ENCODE peak calls at places on chromosomes 13 and 19, in four cellular contexts. L is cardiac muscle cell, Q is testis, F is AG10803. N is an unnamed sample.

GRCh38 chr19:2488942-2489731 is 13.2 kb downstream of the GADD45B start:
- DNase-seq in L (peak), Q (peak), F (peak), N (peak)

GRCh38 chr13:93875527-93875926 is 604.0 kb downstream of the DCT start:
- DNase-seq in L (no peak), Q (no peak), F (peak), N (no peak)

GRCh38 chr13:49711218-49711863 is 20.1 kb upstream of the EBPL start:
- DNase-seq in L (no peak), Q (no peak), F (peak), N (no peak)

GRCh38 chr19:31578326-31578725 is 229.1 kb upstream of the TSHZ3 start:
- DNase-seq in L (no peak), Q (no peak), F (no peak), N (no peak)

GRCh38 chr13:102333320-102334181 is 68.3 kb downstream of the FGF14 start:
- DNase-seq in L (no peak), Q (no peak), F (no peak), N (no peak)

GRCh38 chr13:54004026-54004699 is 975.5 kb downstream of the OLFM4 start:
- DNase-seq in L (no peak), Q (no peak), F (no peak), N (no peak)

GRCh38 chr13:50685491-50685890 is 158.0 kb downstream of the DLEU7 start:
- DNase-seq in L (peak), Q (peak), F (peak), N (peak)

GRCh38 chr13:50156140-50156539 is 140.9 kb downstream of the KCNRG start:
- DNase-seq in L (no peak), Q (no peak), F (peak), N (no peak)

GRCh38 chr19:2627855-2628254 is 74.6 kb downstream of the GNG7 start:
- DNase-seq in L (no peak), Q (no peak), F (peak), N (no peak)

GRCh38 chr13:21282065-21282464 is 105.6 kb downstream of the MRPL57 start:
- DNase-seq in L (no peak), Q (no peak), F (no peak), N (no peak)

GRCh38 chr13:109787135-109787954 is 962 bp upstream of the IRS2 start:
- DNase-seq in L (peak), Q (peak), F (peak), N (peak)

GRCh38 chr13:38826182-38826813 is 139.4 kb downstream of the FREM2 start:
- DNase-seq in L (no peak), Q (no peak), F (no peak), N (no peak)

GRCh38 chr13:33137726-33138125 is 121.5 kb downstream of the KL start:
- DNase-seq in L (no peak), Q (no peak), F (no peak), N (no peak)

GRCh38 chr13:90420683-90421082 is 926.8 kb upstream of the MIR17HG start:
- DNase-seq in L (no peak), Q (no peak), F (no peak), N (no peak)
- TF ChIP-seq CTCF in L (peak), Q (no peak), F (peak), N (no peak)

GRCh38 chr19:47275866-47276461 is 1.3 kb downstream of the INAFM1 start:
- DNase-seq in L (no peak), Q (peak), F (peak), N (no peak)

GRCh38 chr19:47283405-47284059 is 8.8 kb downstream of the INAFM1 start:
- DNase-seq in L (no peak), Q (no peak), F (no peak), N (no peak)

GRCh38 chr19:47284324-47284899 is 9.7 kb downstream of the INAFM1 start:
- DNase-seq in L (peak), Q (peak), F (peak), N (peak)

GRCh38 chr19:47274891-47275865 is 493 bp downstream of the INAFM1 start:
- DNase-seq in L (peak), Q (peak), F (peak), N (peak)

GRCh38 chr19:47280183-47280797 is 5.6 kb downstream of the INAFM1 start:
- DNase-seq in L (no peak), Q (peak), F (peak), N (peak)
- TF ChIP-seq CTCF in L (peak), Q (no peak), F (peak), N (no peak)

GRCh38 chr13:108269601-108270328 is at the start of gene TNFSF13B:
- DNase-seq in L (peak), Q (peak), F (peak), N (no peak)
- TF ChIP-seq CTCF in L (no peak), Q (no peak), F (no peak), N (no peak)

GRCh38 chr19:4063369-4064072 is 3.2 kb downstream of the ZBTB7A start:
- DNase-seq in L (no peak), Q (no peak), F (no peak), N (no peak)
- TF ChIP-seq CTCF in L (peak), Q (no peak), F (peak), N (peak)

GRCh38 chr19:33957804-33958203 is 161.1 kb downstream of the KCTD15 start:
- DNase-seq in L (no peak), Q (no peak), F (no peak), N (no peak)
- TF ChIP-seq CTCF in L (no peak), Q (no peak), F (no peak), N (no peak)

DNA sequence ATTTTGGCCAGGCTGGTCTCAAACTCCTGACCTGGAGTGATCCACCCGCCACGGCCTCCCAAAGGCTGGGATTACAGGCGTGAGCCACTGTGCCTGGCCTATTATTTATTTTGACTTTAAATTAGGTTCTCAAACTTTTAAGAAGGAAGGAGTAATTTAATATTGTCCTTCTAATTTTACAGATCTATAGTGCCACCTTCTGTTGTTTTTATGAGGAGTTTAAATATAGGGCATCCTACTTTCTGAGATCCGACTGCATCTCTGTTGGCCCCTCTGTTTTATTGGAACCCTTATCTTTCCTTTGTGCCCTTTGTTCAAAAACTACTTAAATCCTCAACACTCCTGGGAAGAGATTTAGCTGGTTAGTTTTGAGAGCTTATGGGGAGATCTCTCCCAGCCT is 25.4 kb upstream of the ZMYM5 start:
- DNase-seq in L (no peak), Q (no peak), F (peak), N (no peak)
- TF ChIP-seq CTCF in L (peak), Q (no peak), F (peak), N (peak)